ENCODE peak calls at places on chromosomes 7 and 10, in seven cellular contexts. N is upper lobe of right lung, K is HCT116, T is body of pancreas, X is thoracic aorta, P is A673, A is DND-41. U is an unnamed sample. For H3K36me3, the result is how much of the 10 kb centered on the place peaks cover.

GRCh38 chr7:2886391-2886790 is 42.3 kb upstream of the GNA12 start:
- DNase-seq in N (no peak), K (no peak), T (no peak), X (no peak), P (no peak), A (no peak), U (no peak)

GRCh38 chr10:133422821-133423771 is 1.3 kb downstream of the SPRN start:
- DNase-seq in N (peak), K (no peak), T (no peak), X (no peak), P (no peak), A (no peak), U (no peak)

GRCh38 chr7:81960026-81960425 is 190.2 kb upstream of the HGF start:
- DNase-seq in N (no peak), K (no peak), T (no peak), X (no peak), P (no peak), A (no peak), U (no peak)

GRCh38 chr7:135147899-135148721 is at the start of gene TMEM140:
- DNase-seq in N (no peak), K (no peak), T (peak), X (no peak), P (no peak), A (peak), U (peak)

GRCh38 chr7:66352071-66352470 is 146.9 kb downstream of the TPST1 start:
- DNase-seq in N (no peak), K (no peak), T (no peak), X (no peak), P (no peak), A (no peak), U (no peak)

GRCh38 chr10:33162248-33162575 is 172.3 kb downstream of the NRP1 start:
- DNase-seq in N (no peak), K (no peak), T (no peak), X (no peak), P (no peak), A (no peak), U (no peak)

GRCh38 chr10:4651404-4652037 is 174.5 kb upstream of the AKR1E2 start:
- DNase-seq in N (no peak), K (no peak), T (no peak), X (no peak), P (no peak), A (no peak), U (no peak)

GRCh38 chr10:23373156-23373555 is 28.6 kb upstream of the C10orf67 start:
- DNase-seq in N (no peak), K (no peak), T (no peak), X (no peak), P (no peak), A (no peak), U (no peak)

GRCh38 chr7:92634125-92634710 is 44.0 kb upstream of the FAM133B start:
- DNase-seq in N (no peak), K (no peak), T (no peak), X (no peak), P (peak), A (no peak), U (no peak)

GRCh38 chr7:112481833-112482669 is 1.3 kb downstream of the LSMEM1 start:
- DNase-seq in N (no peak), K (peak), T (peak), X (peak), P (peak), A (no peak), U (no peak)

GRCh38 chr10:83585686-83586085 is 553.6 kb upstream of the GHITM start:
- DNase-seq in N (no peak), K (no peak), T (no peak), X (no peak), P (no peak), A (no peak), U (no peak)

GRCh38 chr7:129750091-129750870 is 138.8 kb downstream of the NRF1 start:
- DNase-seq in N (no peak), K (no peak), T (no peak), X (no peak), P (no peak), A (no peak), U (no peak)

GRCh38 chr7:49513939-49514338 is 259.5 kb upstream of the VWC2 start:
- DNase-seq in N (no peak), K (no peak), T (no peak), X (no peak), P (no peak), A (no peak), U (no peak)

GRCh38 chr10:95266674-95267095 is 24.1 kb downstream of the PDLIM1 start:
- DNase-seq in N (no peak), K (peak), T (peak), X (no peak), P (no peak), A (no peak), U (no peak)

GRCh38 chr7:9776900-9777299 is 1196.8 kb upstream of the PHF14 start:
- DNase-seq in N (no peak), K (no peak), T (no peak), X (no peak), P (no peak), A (no peak), U (no peak)

GRCh38 chr7:91940171-91940570 is 491 bp upstream of the AKAP9 start:
- DNase-seq in N (no peak), K (no peak), T (peak), X (no peak), P (peak), A (peak), U (no peak)

GRCh38 chr10:108639010-108639409 is 1284.3 kb downstream of the XPNPEP1 start:
- DNase-seq in N (no peak), K (no peak), T (no peak), X (no peak), P (no peak), A (no peak), U (no peak)

GRCh38 chr7:41599760-41600159 is 103.1 kb downstream of the INHBA start:
- DNase-seq in N (no peak), K (no peak), T (no peak), X (no peak), P (peak), A (no peak), U (no peak)

GRCh38 chr10:30047430-30047829 is 12.0 kb downstream of the JCAD start:
- DNase-seq in N (no peak), K (no peak), T (no peak), X (no peak), P (no peak), A (no peak), U (no peak)

GRCh38 chr7:17941171-17941490 is 837 bp upstream of the SNX13 start:
- DNase-seq in N (no peak), K (no peak), T (no peak), X (no peak), P (no peak), A (no peak), U (no peak)

GRCh38 chr7:131157530-131158243 is 170.0 kb upstream of the MKLN1 start:
- DNase-seq in N (peak), K (no peak), T (peak), X (peak), P (no peak), A (no peak), U (no peak)

GRCh38 chr7:617614-618538 is 98.2 kb upstream of the PDGFA start:
- DNase-seq in N (peak), K (no peak), T (no peak), X (no peak), P (no peak), A (peak), U (no peak)

GRCh38 chr7:77434570-77434969 is 18.4 kb upstream of the GSAP start:
- DNase-seq in N (no peak), K (no peak), T (no peak), X (no peak), P (no peak), A (no peak), U (no peak)

GRCh38 chr10:89352039-89352597 is 24.3 kb downstream of the IFIT3 start:
- DNase-seq in N (no peak), K (peak), T (peak), X (no peak), P (peak), A (no peak), U (no peak)

GRCh38 chr10:79399242-79399831 is 46.1 kb downstream of the ZCCHC24 start:
- DNase-seq in N (peak), K (no peak), T (peak), X (peak), P (peak), A (no peak), U (no peak)

GRCh38 chr10:48943096-48943495 is 3.5 kb upstream of the LRRC18 start:
- DNase-seq in N (no peak), K (no peak), T (no peak), X (no peak), P (no peak), A (no peak), U (no peak)

GRCh38 chr10:649798-650690 is 39.4 kb downstream of the DIP2C start:
- DNase-seq in N (no peak), K (no peak), T (peak), X (no peak), P (no peak), A (no peak), U (no peak)

GRCh38 chr10:79310911-79311573 is 36.2 kb upstream of the PPIF start:
- DNase-seq in N (no peak), K (no peak), T (no peak), X (no peak), P (no peak), A (no peak), U (no peak)

GRCh38 chr10:12656518-12657142 is 307.3 kb downstream of the CAMK1D start:
- DNase-seq in N (no peak), K (peak), T (no peak), X (no peak), P (peak), A (peak), U (peak)

GRCh38 chr7:923108-924041 is 31.1 kb downstream of the ADAP1 start:
- DNase-seq in N (peak), K (no peak), T (peak), X (no peak), P (peak), A (peak), U (peak)

GRCh38 chr7:17998692-17999091 is 29.0 kb downstream of the PRPS1L1 start:
- DNase-seq in N (no peak), K (no peak), T (no peak), X (no peak), P (no peak), A (no peak), U (no peak)

GRCh38 chr10:3972460-3973366 is 187.7 kb upstream of the KLF6 start:
- DNase-seq in N (no peak), K (no peak), T (no peak), X (no peak), P (no peak), A (peak), U (peak)

GRCh38 chr7:147412782-147413186 is 1177.8 kb upstream of the C7orf33 start:
- DNase-seq in N (no peak), K (no peak), T (no peak), X (no peak), P (no peak), A (no peak), U (no peak)

GRCh38 chr7:47375121-47375551 is 206.8 kb downstream of the TNS3 start:
- DNase-seq in N (peak), K (no peak), T (no peak), X (no peak), P (no peak), A (no peak), U (no peak)

GRCh38 chr10:97718178-97718577 is 4.6 kb downstream of the MARVELD1 start:
- DNase-seq in N (no peak), K (no peak), T (no peak), X (no peak), P (no peak), A (no peak), U (no peak)

DNA sequence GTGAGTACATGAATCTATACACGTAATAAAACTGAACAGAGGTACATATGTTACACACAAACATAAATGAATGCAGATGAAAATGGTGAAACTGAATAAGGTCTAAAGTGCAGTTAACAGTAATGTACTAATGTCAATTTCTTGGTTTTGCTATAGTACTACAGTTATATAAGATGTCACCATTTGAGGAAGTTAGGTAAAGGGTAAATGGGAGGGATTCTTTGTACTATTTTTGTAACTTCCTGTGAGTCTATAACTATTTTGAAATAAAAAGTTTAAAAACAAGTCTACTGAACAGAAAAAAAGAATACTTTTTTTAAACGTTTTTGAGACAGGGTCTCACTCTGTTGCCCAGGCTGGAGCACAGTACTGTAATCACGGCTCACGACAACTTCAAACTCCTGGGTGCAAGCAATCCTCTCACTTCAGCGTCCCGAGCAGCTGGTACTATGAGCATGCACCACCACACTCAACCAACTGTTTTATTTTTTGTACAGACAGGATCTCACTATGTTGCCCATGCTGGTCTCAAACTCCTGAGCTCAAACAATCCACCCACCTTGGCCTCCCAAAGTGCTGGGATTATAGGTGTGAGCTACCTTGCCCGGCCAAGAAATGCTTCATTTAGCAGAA is 71.5 kb downstream of the WAPL start:
- DNase-seq in N (no peak), K (no peak), T (no peak), X (no peak), P (no peak), A (no peak), U (no peak)
- H3K36me3 ChIP-seq in N (half or more), K (under half), T (under half), X (under half), P (half or more), A (half or more), U (under half)

DNA sequence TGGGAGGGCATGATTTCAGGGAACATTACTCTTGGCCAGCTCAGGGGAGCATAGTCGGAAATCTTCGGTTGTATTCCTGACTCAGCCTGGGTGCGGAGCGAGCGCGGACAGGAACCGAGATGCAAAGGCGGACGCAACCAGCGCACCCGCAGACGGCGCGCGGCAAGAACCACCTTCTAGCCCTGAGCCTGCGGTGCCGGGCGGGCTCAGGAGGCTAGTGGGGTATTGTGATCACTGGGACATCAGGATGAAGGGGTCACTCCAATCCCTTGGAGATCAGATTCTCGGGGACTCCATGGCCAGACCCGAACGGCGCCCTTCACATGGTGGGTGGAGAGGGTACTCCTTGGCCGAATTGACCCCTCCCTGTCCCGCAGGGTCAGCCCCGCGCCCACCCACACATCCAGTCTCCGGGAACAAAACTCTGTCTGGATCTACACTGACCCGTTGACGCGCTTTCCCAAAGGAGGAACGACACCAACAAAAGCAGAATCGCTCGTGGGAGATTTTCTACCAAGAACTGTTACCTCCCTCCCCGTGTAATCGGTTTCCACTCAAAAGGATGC is 730.5 kb downstream of the ZWINT start:
- DNase-seq in N (peak), K (no peak), T (no peak), X (no peak), P (no peak), A (no peak), U (no peak)
- H3K4me3 ChIP-seq in N (peak), K (no peak), T (peak), X (peak), P (no peak), A (no peak), U (no peak)

DNA sequence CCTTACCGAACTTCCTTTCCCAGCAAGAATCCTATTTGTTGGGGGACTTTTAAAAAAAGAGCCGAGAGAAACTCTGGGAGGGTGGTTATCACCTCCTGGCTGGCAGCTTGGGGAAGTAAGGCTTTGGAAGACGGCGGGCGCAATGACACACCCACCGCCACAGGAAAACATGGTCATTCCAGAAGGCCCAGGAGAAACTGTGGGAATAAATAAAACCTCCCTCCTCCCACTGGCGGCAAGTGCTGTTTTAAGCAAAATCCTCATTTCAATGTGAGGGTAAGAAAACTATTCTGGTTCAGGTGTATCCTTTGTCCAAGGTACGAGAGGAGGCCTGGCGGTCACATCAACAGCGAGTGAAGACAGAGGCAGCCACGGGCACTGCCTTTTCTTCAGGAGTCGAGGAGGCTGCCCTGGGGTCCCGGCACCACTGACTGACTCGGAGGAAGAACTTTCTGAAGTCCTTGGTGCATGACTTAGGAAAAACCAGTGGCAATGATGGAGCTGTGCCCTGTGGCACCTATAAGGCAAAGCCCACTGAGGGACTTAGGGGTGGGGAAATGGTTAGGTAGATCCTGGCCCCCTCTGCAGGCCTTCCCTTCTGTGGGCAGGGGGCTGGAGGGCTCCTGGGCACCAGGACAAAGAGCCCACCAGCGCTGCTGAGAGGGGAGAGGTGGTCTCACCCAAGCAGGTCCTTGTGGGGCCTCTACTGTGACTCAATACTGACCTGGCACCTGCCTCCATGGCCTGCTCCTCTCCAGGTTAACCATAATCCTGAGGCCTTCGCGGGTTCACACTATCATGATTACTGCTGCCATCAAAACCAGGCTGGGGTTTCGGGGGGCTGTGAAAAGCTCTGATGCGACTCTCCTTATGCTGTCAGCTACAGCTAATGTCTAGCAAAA is 21.4 kb downstream of the DNAJB12 start:
- DNase-seq in N (peak), K (no peak), T (no peak), X (no peak), P (no peak), A (peak), U (no peak)
- H3K36me3 ChIP-seq in N (under half), K (under half), T (under half), X (under half), P (under half), A (under half), U (under half)

GRCh38 chr7:107949443-107949935 is 53.5 kb downstream of the LAMB1 start:
- DNase-seq in N (no peak), K (no peak), T (no peak), X (no peak), P (no peak), A (no peak), U (no peak)
- H3K4me3 ChIP-seq in N (no peak), K (no peak), T (no peak), X (no peak), P (no peak), A (no peak), U (no peak)

GRCh38 chr7:100034871-100035510 is 14.6 kb upstream of the ZSCAN21 start:
- DNase-seq in N (no peak), K (no peak), T (no peak), X (no peak), P (no peak), A (no peak), U (no peak)
- H3K36me3 ChIP-seq in N (half or more), K (under half), T (under half), X (under half), P (half or more), A (half or more), U (under half)

DNA sequence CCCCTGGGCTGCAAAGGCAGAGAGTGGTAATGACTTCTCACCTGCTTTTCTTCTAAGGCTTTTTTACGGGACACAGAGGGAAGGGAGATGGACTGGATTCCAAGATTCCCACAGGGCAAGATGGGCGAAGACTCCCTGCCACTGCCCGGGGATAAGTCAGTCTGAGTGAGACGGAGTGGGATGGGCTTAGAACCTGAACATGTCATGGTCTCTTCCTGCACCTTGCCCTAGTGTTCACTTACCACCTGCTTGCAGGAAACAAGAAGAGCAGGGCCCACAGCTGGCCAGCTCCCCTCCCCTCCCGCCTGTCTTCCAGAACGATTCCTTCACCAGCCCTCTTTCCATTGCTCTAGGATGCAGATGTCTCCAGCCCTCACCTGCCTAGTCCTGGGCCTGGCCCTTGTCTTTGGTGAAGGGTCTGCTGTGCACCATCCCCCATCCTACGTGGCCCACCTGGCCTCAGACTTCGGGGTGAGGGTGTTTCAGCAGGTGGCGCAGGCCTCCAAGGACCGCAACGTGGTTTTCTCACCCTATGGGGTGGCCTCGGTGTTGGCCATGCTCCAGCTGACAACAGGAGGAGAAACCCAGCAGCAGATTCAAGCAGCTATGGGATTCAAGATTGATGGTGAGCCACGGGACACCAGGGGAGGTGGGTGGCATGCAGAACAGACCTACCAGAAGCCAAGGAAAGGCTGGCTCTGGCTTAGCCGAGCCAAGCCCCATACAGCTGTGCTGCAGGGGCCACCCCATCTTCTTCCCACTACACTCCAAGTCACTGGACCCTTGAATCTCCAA is 1.3 kb downstream of the SERPINE1 start:
- DNase-seq in N (no peak), K (no peak), T (no peak), X (no peak), P (no peak), A (peak), U (no peak)
- H3K4me3 ChIP-seq in N (no peak), K (no peak), T (no peak), X (peak), P (no peak), A (no peak), U (no peak)